ENCODE peak calls at places on chromosomes 11 and 22, in four cellular contexts. P is GM12878, G is HepG2, J is K562. S is an unnamed sample.

GRCh38 chr22:39432361-39432811 is 24.4 kb upstream of the MGAT3 start:
- DNase-seq in P (no peak), G (no peak), J (no peak), S (no peak)

GRCh38 chr11:112163875-112164521 is at the start of gene IL18:
- DNase-seq in P (no peak), G (no peak), J (peak), S (no peak)

GRCh38 chr11:66985508-66986177 is 10.5 kb downstream of the C11orf86 start:
- DNase-seq in P (no peak), G (no peak), J (no peak), S (no peak)

GRCh38 chr11:24842308-24842707 is 345.5 kb downstream of the LUZP2 start:
- DNase-seq in P (no peak), G (no peak), J (no peak), S (no peak)

GRCh38 chr22:41544671-41545476 is 604 bp upstream of the POLR3H start:
- DNase-seq in P (no peak), G (no peak), J (no peak), S (no peak)

GRCh38 chr11:69752890-69753289 is 22.3 kb downstream of the FGF4 start:
- DNase-seq in P (no peak), G (no peak), J (no peak), S (no peak)

GRCh38 chr22:23183107-23183698 is 2.9 kb downstream of the BCR start:
- DNase-seq in P (no peak), G (peak), J (peak), S (peak)

GRCh38 chr11:16986434-16987204 is 27.6 kb downstream of the PLEKHA7 start:
- DNase-seq in P (peak), G (no peak), J (peak), S (no peak)

GRCh38 chr11:63564785-63565350 is 1.7 kb upstream of the PLAAT2 start:
- DNase-seq in P (no peak), G (no peak), J (no peak), S (no peak)

GRCh38 chr22:19149047-19149883 is 827 bp downstream of the GSC2 start:
- DNase-seq in P (no peak), G (no peak), J (no peak), S (peak)

GRCh38 chr22:31538815-31539214 is 42.5 kb downstream of the SFI1 start:
- DNase-seq in P (peak), G (no peak), J (no peak), S (no peak)

GRCh38 chr22:20154602-20155183 is 3.8 kb upstream of the CCDC188 start:
- DNase-seq in P (no peak), G (no peak), J (peak), S (peak)

GRCh38 chr11:99934008-99934407 is 753.1 kb upstream of the ARHGAP42 start:
- DNase-seq in P (no peak), G (no peak), J (no peak), S (no peak)

GRCh38 chr11:4183410-4184057 is 88.9 kb downstream of the RRM1 start:
- DNase-seq in P (no peak), G (no peak), J (no peak), S (no peak)

GRCh38 chr11:16511109-16511806 is 154.9 kb upstream of the SOX6 start:
- DNase-seq in P (no peak), G (no peak), J (no peak), S (no peak)

GRCh38 chr11:58059011-58059358 is 28.2 kb downstream of the OR6Q1 start:
- DNase-seq in P (no peak), G (peak), J (no peak), S (no peak)

GRCh38 chr22:49795521-49795920 is 32.2 kb downstream of the BRD1 start:
- DNase-seq in P (no peak), G (no peak), J (no peak), S (no peak)

GRCh38 chr11:104001474-104001873 is 35.0 kb upstream of the DDI1 start:
- DNase-seq in P (no peak), G (no peak), J (no peak), S (no peak)

GRCh38 chr22:31286360-31287255 is 5.7 kb downstream of the PIK3IP1 start:
- DNase-seq in P (no peak), G (no peak), J (no peak), S (no peak)

GRCh38 chr22:50727678-50728522 is 10.1 kb upstream of the ACR start:
- DNase-seq in P (no peak), G (no peak), J (no peak), S (no peak)

GRCh38 chr11:1568451-1568911 is 3.6 kb downstream of the DUSP8 start:
- DNase-seq in P (no peak), G (no peak), J (no peak), S (peak)

GRCh38 chr11:46290598-46291309 is 13.3 kb downstream of the CREB3L1 start:
- DNase-seq in P (no peak), G (no peak), J (peak), S (peak)

GRCh38 chr11:29018631-29019030 is 910.4 kb downstream of the METTL15 start:
- DNase-seq in P (no peak), G (no peak), J (no peak), S (no peak)

GRCh38 chr11:507727-508515 is 879 bp upstream of the RNH1 start:
- DNase-seq in P (no peak), G (no peak), J (no peak), S (no peak)

GRCh38 chr11:13043912-13044628 is 35.0 kb downstream of the RASSF10 start:
- DNase-seq in P (no peak), G (no peak), J (no peak), S (no peak)

DNA sequence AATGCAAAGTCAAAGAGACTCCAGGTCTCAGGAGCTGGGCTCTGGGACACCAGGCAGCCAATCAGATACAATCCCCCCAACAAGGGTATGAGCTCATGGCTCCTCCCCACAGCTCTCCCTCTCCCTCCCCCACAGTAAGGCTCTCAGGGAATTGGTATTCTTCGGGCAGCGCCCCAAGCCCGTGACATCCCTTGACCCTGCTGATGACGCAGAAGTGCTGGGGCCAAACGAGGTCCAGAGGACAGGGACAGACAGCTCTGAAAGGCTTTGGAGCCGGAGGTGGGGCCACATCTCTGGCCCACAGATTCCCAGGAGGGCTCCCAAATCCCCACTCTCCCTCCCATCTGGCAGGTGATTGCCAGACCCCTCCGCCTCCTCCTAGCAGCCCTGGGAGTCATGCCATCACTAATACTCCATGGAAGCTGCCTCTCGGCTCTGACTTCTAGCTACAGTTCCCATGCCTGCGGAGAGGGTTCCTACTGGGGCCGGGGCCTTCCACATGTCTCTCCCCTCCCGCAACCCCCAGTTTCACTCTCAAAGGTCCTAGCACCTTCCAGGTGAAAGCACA is 5.8 kb downstream of the USP2 start:
- DNase-seq in P (no peak), G (peak), J (peak), S (peak)
- TF ChIP-seq EP300 in P (no peak), G (no peak), J (no peak), S (no peak)

DNA sequence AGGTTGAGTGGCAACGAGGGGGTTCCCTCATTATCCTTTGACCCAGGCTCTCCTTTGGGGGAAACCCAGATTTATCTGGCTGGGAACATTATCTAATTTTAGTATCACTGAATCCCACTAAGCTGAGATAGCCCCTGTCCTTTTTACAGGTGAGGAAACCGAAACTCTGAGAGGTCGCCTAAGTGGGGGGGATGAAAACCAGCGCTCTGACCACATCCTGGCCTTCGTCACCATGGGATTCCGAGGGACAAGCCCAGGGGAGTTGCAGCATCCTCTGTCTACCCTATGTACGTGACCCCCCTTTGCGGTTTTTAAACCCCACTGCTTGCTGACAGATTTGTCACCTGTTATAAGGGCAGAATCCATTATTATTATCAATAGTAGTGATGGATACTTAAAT is 61.0 kb downstream of the ISX start:
- DNase-seq in P (peak), G (no peak), J (no peak), S (no peak)
- TF ChIP-seq USF2 in P (no peak), G (no peak), J (no peak), S (no peak)

DNA sequence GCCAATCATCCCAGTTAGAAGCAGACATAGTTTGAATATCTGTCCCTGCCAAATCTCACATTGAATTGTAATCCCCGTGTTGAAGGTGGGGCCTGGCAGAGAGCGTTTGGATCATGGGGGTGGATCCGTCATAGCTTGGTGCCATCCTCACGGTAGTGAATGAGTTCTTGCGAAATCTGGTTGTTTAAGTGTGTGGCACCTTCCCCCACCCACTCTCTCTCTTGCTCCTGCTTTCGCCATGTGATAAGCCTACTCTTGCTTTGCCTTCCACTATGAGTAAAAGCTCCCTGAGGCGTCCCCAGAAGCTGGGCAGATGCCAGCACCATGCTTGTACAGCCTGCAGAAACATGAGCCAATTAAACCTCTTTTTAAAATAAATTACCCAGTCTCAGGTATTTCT is 5.0 kb upstream of the CCDC81 start:
- DNase-seq in P (no peak), G (no peak), J (no peak), S (no peak)
- TF ChIP-seq ZBTB33 in P (no peak), G (no peak), J (no peak), S (no peak)

GRCh38 chr22:29617922-29618629 is 14.6 kb downstream of the NF2 start:
- DNase-seq in P (no peak), G (no peak), J (no peak), S (no peak)
- TF ChIP-seq EP300 in P (no peak), G (no peak), J (no peak), S (no peak)

S was measured in SK-N-SH.